ENCODE peak calls at places on chromosomes 11 and 22, in nine cellular contexts. One of them, this sample, is unnamed.

GRCh38 chr22:45896153-45896951 is 80.6 kb downstream of the WNT7B start:
- DNase-seq in activated CD4-positive, alpha-beta T cell treated with anti-CD3 and anti-CD28 coated beads, Interleukin-2, amount 50 U/mL, for 48 hours: no peak
- DNase-seq in iPS DF 6.9: peak; percentile 41
- DNase-seq in D721Med: no peak
- DNase-seq in stimulated activated CD4-positive, alpha-beta T cell treated with anti-CD3 and anti-CD28 coated beads, Interleukin-1b, Interleukin-23, amount 100 ng/mL, for 24 hours: no peak
- DNase-seq in endothelial cell: no peak
- DNase-seq in LoVo: no peak
- DNase-seq in AG04450: no peak
- DNase-seq in A549: no peak
- DNase-seq in this sample: no peak

GRCh38 chr11:104979839-104980238 is 11.5 kb upstream of the CASP4 start:
- DNase-seq in AG04450: no peak
- DNase-seq in activated CD4-positive, alpha-beta T cell treated with anti-CD3 and anti-CD28 coated beads, Interleukin-2, amount 50 U/mL, for 48 hours: no peak
- DNase-seq in A549: no peak
- DNase-seq in stimulated activated CD4-positive, alpha-beta T cell treated with anti-CD3 and anti-CD28 coated beads, Interleukin-1b, Interleukin-23, amount 100 ng/mL, for 24 hours: no peak
- DNase-seq in endothelial cell: no peak
- DNase-seq in LoVo: no peak
- DNase-seq in iPS DF 6.9: no peak
- DNase-seq in D721Med: no peak
- DNase-seq in this sample: no peak

GRCh38 chr22:45064313-45065268 is 54.8 kb upstream of the PHF21B start:
- DNase-seq in stimulated activated CD4-positive, alpha-beta T cell treated with anti-CD3 and anti-CD28 coated beads, Interleukin-1b, Interleukin-23, amount 100 ng/mL, for 24 hours: peak; percentile 59
- DNase-seq in iPS DF 6.9: no peak
- DNase-seq in endothelial cell: no peak
- DNase-seq in activated CD4-positive, alpha-beta T cell treated with anti-CD3 and anti-CD28 coated beads, Interleukin-2, amount 50 U/mL, for 48 hours: peak; percentile 72
- DNase-seq in A549: no peak
- DNase-seq in D721Med: no peak
- DNase-seq in AG04450: peak; percentile 26
- DNase-seq in LoVo: no peak
- DNase-seq in this sample: peak; percentile 39

GRCh38 chr22:38866399-38867123 is 5.5 kb downstream of the CBX6 start:
- DNase-seq in stimulated activated CD4-positive, alpha-beta T cell treated with anti-CD3 and anti-CD28 coated beads, Interleukin-1b, Interleukin-23, amount 100 ng/mL, for 24 hours: no peak
- DNase-seq in endothelial cell: peak; percentile 52
- DNase-seq in LoVo: no peak
- DNase-seq in AG04450: no peak
- DNase-seq in D721Med: no peak
- DNase-seq in iPS DF 6.9: no peak
- DNase-seq in activated CD4-positive, alpha-beta T cell treated with anti-CD3 and anti-CD28 coated beads, Interleukin-2, amount 50 U/mL, for 48 hours: no peak
- DNase-seq in A549: no peak
- DNase-seq in this sample: no peak

GRCh38 chr11:20559523-20560300 is 39.7 kb upstream of the SLC6A5 start:
- DNase-seq in stimulated activated CD4-positive, alpha-beta T cell treated with anti-CD3 and anti-CD28 coated beads, Interleukin-1b, Interleukin-23, amount 100 ng/mL, for 24 hours: no peak
- DNase-seq in iPS DF 6.9: no peak
- DNase-seq in endothelial cell: no peak
- DNase-seq in D721Med: no peak
- DNase-seq in AG04450: no peak
- DNase-seq in LoVo: no peak
- DNase-seq in A549: no peak
- DNase-seq in activated CD4-positive, alpha-beta T cell treated with anti-CD3 and anti-CD28 coated beads, Interleukin-2, amount 50 U/mL, for 48 hours: no peak
- DNase-seq in this sample: no peak

GRCh38 chr22:19773470-19774040 is 13.0 kb downstream of the TBX1 start:
- DNase-seq in D721Med: no peak
- DNase-seq in iPS DF 6.9: no peak
- DNase-seq in stimulated activated CD4-positive, alpha-beta T cell treated with anti-CD3 and anti-CD28 coated beads, Interleukin-1b, Interleukin-23, amount 100 ng/mL, for 24 hours: no peak
- DNase-seq in AG04450: no peak
- DNase-seq in A549: no peak
- DNase-seq in activated CD4-positive, alpha-beta T cell treated with anti-CD3 and anti-CD28 coated beads, Interleukin-2, amount 50 U/mL, for 48 hours: no peak
- DNase-seq in LoVo: no peak
- DNase-seq in endothelial cell: no peak
- DNase-seq in this sample: no peak

GRCh38 chr22:24398409-24398808 is 29.0 kb upstream of the ADORA2A start:
- DNase-seq in LoVo: no peak
- DNase-seq in endothelial cell: no peak
- DNase-seq in activated CD4-positive, alpha-beta T cell treated with anti-CD3 and anti-CD28 coated beads, Interleukin-2, amount 50 U/mL, for 48 hours: no peak
- DNase-seq in D721Med: no peak
- DNase-seq in A549: no peak
- DNase-seq in AG04450: no peak
- DNase-seq in iPS DF 6.9: no peak
- DNase-seq in stimulated activated CD4-positive, alpha-beta T cell treated with anti-CD3 and anti-CD28 coated beads, Interleukin-1b, Interleukin-23, amount 100 ng/mL, for 24 hours: no peak
- DNase-seq in this sample: no peak

GRCh38 chr22:21964234-21964633 is 11.6 kb upstream of the PPM1F start:
- DNase-seq in AG04450: no peak
- DNase-seq in stimulated activated CD4-positive, alpha-beta T cell treated with anti-CD3 and anti-CD28 coated beads, Interleukin-1b, Interleukin-23, amount 100 ng/mL, for 24 hours: no peak
- DNase-seq in iPS DF 6.9: no peak
- DNase-seq in D721Med: no peak
- DNase-seq in activated CD4-positive, alpha-beta T cell treated with anti-CD3 and anti-CD28 coated beads, Interleukin-2, amount 50 U/mL, for 48 hours: no peak
- DNase-seq in A549: no peak
- DNase-seq in endothelial cell: no peak
- DNase-seq in LoVo: no peak
- DNase-seq in this sample: no peak

GRCh38 chr11:96272542-96273306 is 70.3 kb downstream of the MAML2 start:
- DNase-seq in stimulated activated CD4-positive, alpha-beta T cell treated with anti-CD3 and anti-CD28 coated beads, Interleukin-1b, Interleukin-23, amount 100 ng/mL, for 24 hours: no peak
- DNase-seq in AG04450: no peak
- DNase-seq in D721Med: no peak
- DNase-seq in activated CD4-positive, alpha-beta T cell treated with anti-CD3 and anti-CD28 coated beads, Interleukin-2, amount 50 U/mL, for 48 hours: no peak
- DNase-seq in A549: peak; percentile 9
- DNase-seq in iPS DF 6.9: no peak
- DNase-seq in LoVo: no peak
- DNase-seq in endothelial cell: no peak
- DNase-seq in this sample: no peak

GRCh38 chr11:1475841-1476240 is 10.7 kb downstream of the MOB2 start:
- DNase-seq in A549: no peak
- DNase-seq in LoVo: no peak
- DNase-seq in D721Med: no peak
- DNase-seq in iPS DF 6.9: no peak
- DNase-seq in AG04450: no peak
- DNase-seq in activated CD4-positive, alpha-beta T cell treated with anti-CD3 and anti-CD28 coated beads, Interleukin-2, amount 50 U/mL, for 48 hours: no peak
- DNase-seq in stimulated activated CD4-positive, alpha-beta T cell treated with anti-CD3 and anti-CD28 coated beads, Interleukin-1b, Interleukin-23, amount 100 ng/mL, for 24 hours: no peak
- DNase-seq in endothelial cell: no peak
- DNase-seq in this sample: no peak

GRCh38 chr11:2213384-2213842 is 41.8 kb upstream of the TH start:
- DNase-seq in AG04450: no peak
- DNase-seq in iPS DF 6.9: no peak
- DNase-seq in LoVo: no peak
- DNase-seq in D721Med: no peak
- DNase-seq in stimulated activated CD4-positive, alpha-beta T cell treated with anti-CD3 and anti-CD28 coated beads, Interleukin-1b, Interleukin-23, amount 100 ng/mL, for 24 hours: peak; percentile 18
- DNase-seq in endothelial cell: no peak
- DNase-seq in activated CD4-positive, alpha-beta T cell treated with anti-CD3 and anti-CD28 coated beads, Interleukin-2, amount 50 U/mL, for 48 hours: peak; percentile 43
- DNase-seq in A549: no peak
- DNase-seq in this sample: no peak

GRCh38 chr22:23104109-23104971 is 34.0 kb downstream of the GNAZ start:
- DNase-seq in stimulated activated CD4-positive, alpha-beta T cell treated with anti-CD3 and anti-CD28 coated beads, Interleukin-1b, Interleukin-23, amount 100 ng/mL, for 24 hours: no peak
- DNase-seq in activated CD4-positive, alpha-beta T cell treated with anti-CD3 and anti-CD28 coated beads, Interleukin-2, amount 50 U/mL, for 48 hours: no peak
- DNase-seq in AG04450: no peak
- DNase-seq in iPS DF 6.9: no peak
- DNase-seq in A549: no peak
- DNase-seq in endothelial cell: no peak
- DNase-seq in D721Med: no peak
- DNase-seq in LoVo: no peak
- DNase-seq in this sample: no peak

GRCh38 chr22:48340191-48340590 is 1487.5 kb downstream of the BRD1 start:
- DNase-seq in A549: no peak
- DNase-seq in activated CD4-positive, alpha-beta T cell treated with anti-CD3 and anti-CD28 coated beads, Interleukin-2, amount 50 U/mL, for 48 hours: no peak
- DNase-seq in D721Med: no peak
- DNase-seq in LoVo: no peak
- DNase-seq in stimulated activated CD4-positive, alpha-beta T cell treated with anti-CD3 and anti-CD28 coated beads, Interleukin-1b, Interleukin-23, amount 100 ng/mL, for 24 hours: no peak
- DNase-seq in AG04450: no peak
- DNase-seq in iPS DF 6.9: no peak
- DNase-seq in endothelial cell: no peak
- DNase-seq in this sample: no peak

GRCh38 chr22:46250783-46251125 is 661 bp upstream of the CDPF1 start:
- DNase-seq in activated CD4-positive, alpha-beta T cell treated with anti-CD3 and anti-CD28 coated beads, Interleukin-2, amount 50 U/mL, for 48 hours: peak; percentile 27
- DNase-seq in D721Med: no peak
- DNase-seq in LoVo: no peak
- DNase-seq in endothelial cell: no peak
- DNase-seq in stimulated activated CD4-positive, alpha-beta T cell treated with anti-CD3 and anti-CD28 coated beads, Interleukin-1b, Interleukin-23, amount 100 ng/mL, for 24 hours: no peak
- DNase-seq in iPS DF 6.9: no peak
- DNase-seq in AG04450: no peak
- DNase-seq in A549: no peak
- DNase-seq in this sample: no peak

GRCh38 chr11:82701847-82702520 is 31.7 kb downstream of the FAM181B start:
- DNase-seq in LoVo: no peak
- DNase-seq in endothelial cell: peak; percentile 64
- DNase-seq in iPS DF 6.9: no peak
- DNase-seq in A549: peak; percentile 19
- DNase-seq in D721Med: no peak
- DNase-seq in activated CD4-positive, alpha-beta T cell treated with anti-CD3 and anti-CD28 coated beads, Interleukin-2, amount 50 U/mL, for 48 hours: peak; percentile 23
- DNase-seq in AG04450: no peak
- DNase-seq in stimulated activated CD4-positive, alpha-beta T cell treated with anti-CD3 and anti-CD28 coated beads, Interleukin-1b, Interleukin-23, amount 100 ng/mL, for 24 hours: no peak
- DNase-seq in this sample: no peak

GRCh38 chr11:123314972-123315371 is 115.1 kb upstream of the GRAMD1B start:
- DNase-seq in iPS DF 6.9: no peak
- DNase-seq in D721Med: no peak
- DNase-seq in stimulated activated CD4-positive, alpha-beta T cell treated with anti-CD3 and anti-CD28 coated beads, Interleukin-1b, Interleukin-23, amount 100 ng/mL, for 24 hours: no peak
- DNase-seq in activated CD4-positive, alpha-beta T cell treated with anti-CD3 and anti-CD28 coated beads, Interleukin-2, amount 50 U/mL, for 48 hours: no peak
- DNase-seq in A549: no peak
- DNase-seq in AG04450: no peak
- DNase-seq in endothelial cell: no peak
- DNase-seq in LoVo: no peak
- DNase-seq in this sample: no peak

This sample was measured in GM04503.